ENCODE peak calls at places on chromosomes 13 and 19, in nine cellular contexts. R is anterior cingulate cortex; V is activated CD8-positive, alpha-beta memory T cell treated with anti-CD3 and anti-CD28 coated beads for 48 hours; Z is left colon; S is NCI-H524; M is KG1; J is EL; X is RWPE1; Y is stimulated activated CD8-positive, alpha-beta memory T cell treated with anti-CD3 and anti-CD28 coated beads, Interleukin-2, amount 100 ng/mL, for 48 hours. C is an unnamed sample.

GRCh38 chr19:43755256-43755801 is 567 bp upstream of the SMG9 start:
- DNase-seq in Y (peak), S (peak), Z (peak), X (peak), M (peak), R (peak), J (peak), V (peak), C (peak)

GRCh38 chr19:18776288-18776594 is 14.9 kb downstream of the COMP start:
- DNase-seq in V (no peak), M (no peak), R (no peak), Z (no peak), S (no peak), J (peak), X (peak), Y (no peak), C (no peak)

GRCh38 chr13:23811366-23812027 is 77.7 kb downstream of the MIPEP start:
- DNase-seq in V (no peak), R (no peak), Y (no peak), J (no peak), S (no peak), Z (no peak), X (no peak), M (no peak), C (no peak)

GRCh38 chr19:39398297-39398864 is 7.2 kb downstream of the MED29 start:
- DNase-seq in X (peak), S (no peak), J (peak), M (no peak), Y (no peak), R (peak), Z (peak), V (peak), C (no peak)

GRCh38 chr13:41678320-41678719 is 221.0 kb downstream of the RGCC start:
- DNase-seq in X (no peak), Y (no peak), S (no peak), Z (no peak), R (no peak), J (no peak), V (no peak), M (no peak), C (no peak)

GRCh38 chr13:113969973-113970611 is 3.8 kb downstream of the C13orf46 start:
- DNase-seq in S (no peak), X (no peak), Z (peak), R (no peak), V (no peak), J (no peak), M (no peak), Y (no peak), C (no peak)

GRCh38 chr19:18906605-18907519 is 10.9 kb upstream of the CERS1 start:
- DNase-seq in M (no peak), Z (no peak), V (no peak), R (peak), Y (no peak), X (no peak), S (no peak), J (no peak), C (no peak)

GRCh38 chr19:28168557-28168956 is 1044.4 kb downstream of the UQCRFS1 start:
- DNase-seq in V (no peak), Y (no peak), R (no peak), X (no peak), J (no peak), Z (no peak), M (no peak), S (no peak), C (no peak)

GRCh38 chr19:29245221-29245620 is 32.3 kb upstream of the UQCRFS1 start:
- DNase-seq in X (no peak), M (no peak), R (no peak), Z (no peak), S (no peak), J (no peak), V (no peak), Y (no peak), C (peak)

GRCh38 chr13:65856464-65856863 is 1373.7 kb downstream of the PCDH9 start:
- DNase-seq in S (no peak), J (peak), Y (no peak), V (no peak), Z (no peak), X (no peak), R (no peak), M (no peak), C (no peak)

GRCh38 chr19:37654525-37654832 is 786 bp downstream of the ZFP30 start:
- DNase-seq in Z (no peak), Y (no peak), V (no peak), M (peak), X (peak), J (peak), R (no peak), S (peak), C (peak)

GRCh38 chr19:17225051-17225450 is 975 bp upstream of the OCEL1 start:
- DNase-seq in X (no peak), S (no peak), M (no peak), Y (no peak), R (no peak), J (no peak), V (no peak), Z (no peak), C (no peak)

GRCh38 chr19:1844536-1845515 is 3.5 kb downstream of the REXO1 start:
- DNase-seq in Y (no peak), R (no peak), J (no peak), M (no peak), X (no peak), Z (no peak), V (no peak), S (no peak), C (no peak)

GRCh38 chr13:19266979-19267378 is 85.4 kb upstream of the TUBA3C start:
- DNase-seq in J (no peak), S (no peak), M (peak), Z (no peak), Y (no peak), V (no peak), X (no peak), R (no peak), C (no peak)

GRCh38 chr19:40744554-40745401 is 5.5 kb downstream of the ACTMAP start:
- DNase-seq in M (no peak), S (no peak), R (no peak), V (no peak), X (no peak), Y (no peak), J (no peak), Z (no peak), C (no peak)

C was measured in NCI-H1694.